ENCODE peak calls at places on chromosome 18, in four cellular contexts. W is thyroid gland, G is coronary artery, V is heart left ventricle. M is an unnamed sample.

GRCh38 chr18:79195716-79196683 is 126.8 kb downstream of the ATP9B start:
- DNase-seq in W (no peak), G (no peak), V (no peak), M (no peak)

GRCh38 chr18:69599377-69599776 is 198.7 kb downstream of the DOK6 start:
- DNase-seq in W (no peak), G (no peak), V (no peak), M (no peak)

GRCh38 chr18:74499633-74500032 is 3.5 kb downstream of the CNDP2 start:
- DNase-seq in W (peak), G (no peak), V (no peak), M (peak)

GRCh38 chr18:72819050-72819449 is 48.7 kb downstream of the NETO1 start:
- DNase-seq in W (no peak), G (no peak), V (no peak), M (no peak)

GRCh38 chr18:35695803-35696202 is 114.3 kb downstream of the GALNT1 start:
- DNase-seq in W (peak), G (no peak), V (peak), M (no peak)

GRCh38 chr18:3652380-3653262 is 202.6 kb downstream of the TGIF1 start:
- DNase-seq in W (no peak), G (peak), V (peak), M (peak)

GRCh38 chr18:79466591-79466990 is 70.9 kb downstream of the NFATC1 start:
- DNase-seq in W (no peak), G (no peak), V (no peak), M (no peak)

GRCh38 chr18:75210274-75211001 is at the start of gene TSHZ1:
- DNase-seq in W (peak), G (no peak), V (no peak), M (peak)

GRCh38 chr18:25189391-25190185 is 162.4 kb downstream of the ZNF521 start:
- DNase-seq in W (no peak), G (no peak), V (no peak), M (no peak)

GRCh38 chr18:350953-351572 is 83.2 kb upstream of the THOC1 start:
- DNase-seq in W (no peak), G (no peak), V (no peak), M (no peak)

GRCh38 chr18:11950824-11951223 is 30.5 kb upstream of the IMPA2 start:
- DNase-seq in W (no peak), G (no peak), V (no peak), M (no peak)

GRCh38 chr18:48875942-48876511 is 74.7 kb downstream of the SMAD7 start:
- DNase-seq in W (peak), G (no peak), V (peak), M (no peak)
- TF ChIP-seq CTCF in W (no peak), G (no peak), V (no peak), M (no peak)

DNA sequence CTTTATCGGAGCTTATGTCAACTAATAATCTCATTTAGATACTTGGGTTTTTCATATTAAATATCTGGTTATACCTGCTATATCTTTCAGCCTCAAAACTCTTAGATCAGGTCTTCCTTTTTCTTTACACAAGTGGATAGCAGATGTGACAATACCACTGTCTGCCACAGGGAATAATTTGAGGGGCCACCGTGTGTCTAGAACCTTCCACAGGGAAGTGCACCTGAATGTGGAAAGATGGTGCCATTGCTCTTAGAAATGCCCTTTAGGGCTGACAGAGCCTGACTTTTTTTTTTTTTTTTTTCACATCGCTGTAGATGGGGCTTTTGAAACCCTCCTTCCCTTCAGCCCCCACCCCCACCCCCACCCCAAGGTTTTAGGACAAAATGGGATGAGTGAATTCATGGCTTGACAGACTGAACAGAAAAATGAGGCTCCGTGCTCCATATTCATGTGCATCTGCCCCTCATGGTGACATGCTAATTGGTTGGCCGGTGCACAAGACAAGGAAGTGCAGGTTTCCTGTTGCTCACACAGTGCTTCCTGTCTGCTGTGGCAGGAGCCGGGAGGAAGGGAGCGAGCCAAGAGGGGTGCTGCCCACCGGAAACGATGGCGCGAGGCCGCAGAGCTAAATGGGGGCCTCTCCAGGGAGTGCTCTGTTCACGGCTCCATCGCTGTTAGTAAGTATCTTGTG is 246.0 kb downstream of the LDLRAD4 start:
- DNase-seq in W (peak), G (no peak), V (peak), M (peak)
- H3K4me3 ChIP-seq in W (no peak), G (peak), V (no peak), M (peak)

GRCh38 chr18:43274526-43274925 is 2.8 kb downstream of the SYT4 start:
- DNase-seq in W (no peak), G (no peak), V (no peak), M (no peak)
- TF ChIP-seq CTCF in W (no peak), G (no peak), V (no peak), M (no peak)

DNA sequence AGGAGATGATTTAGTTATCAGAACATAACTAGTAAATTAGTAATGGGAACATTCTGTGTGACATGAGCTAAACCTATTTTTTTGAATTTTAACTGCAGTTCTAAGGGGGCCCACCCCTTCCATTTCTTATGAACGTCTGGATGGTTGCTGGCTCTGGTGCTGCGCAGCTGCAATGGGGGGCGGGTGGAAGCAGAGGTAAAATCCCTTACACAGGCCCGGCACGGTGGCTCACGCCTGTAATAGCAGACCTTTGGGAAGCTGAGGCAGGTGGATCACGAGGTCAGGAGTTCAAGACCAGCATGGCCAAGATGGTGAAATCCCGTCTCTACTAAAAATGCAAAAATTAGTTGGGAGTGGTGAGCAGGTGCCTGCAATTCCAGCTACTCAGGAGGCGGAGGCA is 151.5 kb downstream of the GALR1 start:
- DNase-seq in W (no peak), G (no peak), V (no peak), M (no peak)
- H3K4me3 ChIP-seq in W (no peak), G (no peak), V (no peak), M (no peak)

GRCh38 chr18:7568426-7568825 is 1.3 kb downstream of the PTPRM start:
- DNase-seq in W (peak), G (peak), V (peak), M (no peak)
- TF ChIP-seq CTCF in W (no peak), G (no peak), V (no peak), M (no peak)

GRCh38 chr18:76674596-76674995 is 147.8 kb upstream of the ZNF236 start:
- DNase-seq in W (no peak), G (no peak), V (no peak), M (no peak)

GRCh38 chr18:76679877-76680276 is 142.5 kb upstream of the ZNF236 start:
- DNase-seq in W (no peak), G (no peak), V (no peak), M (no peak)

GRCh38 chr18:76679259-76679658 is 143.1 kb upstream of the ZNF236 start:
- DNase-seq in W (no peak), G (no peak), V (no peak), M (no peak)

GRCh38 chr18:76673281-76674005 is 148.9 kb upstream of the ZNF236 start:
- DNase-seq in W (no peak), G (no peak), V (no peak), M (no peak)

DNA sequence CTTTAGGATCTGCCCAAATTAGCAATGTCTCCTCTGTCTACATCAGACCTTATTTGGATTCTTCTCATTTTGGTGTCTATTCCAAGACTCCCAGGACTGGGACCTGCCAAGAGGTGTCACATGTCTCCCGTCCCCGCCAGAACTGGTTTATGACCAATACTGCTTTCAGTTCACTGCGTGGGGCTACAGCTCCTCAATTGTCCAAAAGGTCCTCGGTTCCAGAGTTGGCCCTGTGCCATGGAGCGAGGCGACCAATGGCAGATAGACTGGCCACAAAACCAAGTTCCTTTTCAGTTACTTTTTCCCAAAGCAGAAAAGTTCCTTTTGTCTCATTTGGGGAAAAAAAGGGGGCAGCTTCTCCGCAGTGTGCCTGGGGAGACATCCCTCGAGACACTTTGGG is 144.1 kb upstream of the ZNF236 start:
- DNase-seq in W (no peak), G (no peak), V (no peak), M (no peak)
- H3K4me3 ChIP-seq in W (no peak), G (no peak), V (no peak), M (no peak)

DNA sequence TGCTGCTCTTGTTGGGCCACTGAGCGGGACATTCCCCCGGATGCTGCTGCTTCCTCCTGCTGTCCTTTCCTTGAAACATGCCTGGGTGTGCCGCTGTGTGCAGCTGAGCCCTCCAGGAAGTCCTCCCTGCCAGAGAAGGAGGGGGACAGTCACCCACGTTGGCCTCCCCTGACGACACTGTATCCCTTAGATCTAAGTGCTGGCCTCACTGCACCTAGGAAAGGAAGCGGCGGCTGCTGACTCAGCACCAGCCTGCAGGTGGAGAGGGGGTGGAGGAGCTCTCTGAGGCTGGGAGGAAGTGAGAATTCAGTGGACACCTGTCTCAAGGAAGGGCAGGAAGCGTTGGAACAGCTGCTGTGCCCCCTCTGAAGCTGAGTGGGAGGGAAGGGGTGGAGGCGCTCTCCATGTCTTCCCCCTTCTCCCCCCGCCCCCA is 239.8 kb downstream of the HAUS1 start:
- DNase-seq in W (peak), G (no peak), V (peak), M (peak)
- TF ChIP-seq CTCF in W (no peak), G (no peak), V (no peak), M (peak)

DNA sequence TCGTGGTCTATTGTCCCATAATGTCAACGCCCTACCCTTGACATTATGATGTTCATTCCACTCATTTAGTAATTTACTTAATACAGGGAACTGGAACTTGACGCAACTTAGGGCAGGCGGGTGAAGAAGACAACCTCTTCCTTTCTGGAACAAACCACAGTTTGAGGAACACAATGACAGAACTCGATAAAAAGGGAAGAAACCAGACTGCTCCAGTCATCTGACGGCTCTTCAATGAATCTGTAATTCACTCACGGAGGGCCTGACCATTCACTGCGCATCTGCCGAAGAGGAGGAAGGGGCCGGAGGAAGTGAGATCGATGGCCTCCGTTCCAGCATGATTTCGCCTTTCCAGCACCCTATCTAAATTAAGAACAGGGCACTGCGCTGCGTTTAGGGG is 83.2 kb downstream of the BCL2 start:
- DNase-seq in W (no peak), G (no peak), V (no peak), M (no peak)
- H3K4me3 ChIP-seq in W (no peak), G (no peak), V (no peak), M (no peak)

M was measured in GM12864.